ENCODE peak calls at places on chromosomes 6 and 20, in seven cellular contexts. X is GM23338, H is Panc1, A is HCT116, E is GM12878, C is SK-N-SH, O is HepG2. P is an unnamed sample.

GRCh38 chr6:36615018-36615761 is 21.0 kb downstream of the SRSF3 start:
- DNase-seq in E (no peak), H (no peak), C (peak; percentile 49), O (peak; percentile 61), X (peak; percentile 81), A (peak; percentile 41), P (peak; percentile 79)

GRCh38 chr6:3268680-3269079 is 9.9 kb downstream of the PSMG4 start:
- DNase-seq in E (no peak), X (no peak), O (no peak), H (no peak), A (no peak), C (no peak), P (no peak)

GRCh38 chr6:78324213-78324612 is 543.1 kb upstream of the IRAK1BP1 start:
- DNase-seq in X (no peak), O (no peak), H (no peak), A (no peak), E (no peak), C (no peak), P (no peak)

GRCh38 chr6:106512958-106513480 is 116.3 kb downstream of the RTN4IP1 start:
- DNase-seq in C (no peak), A (no peak), X (no peak), E (no peak), O (no peak), H (no peak), P (no peak)

GRCh38 chr6:2514965-2515543 is 235.7 kb downstream of the MYLK4 start:
- DNase-seq in C (no peak), O (peak; percentile 99), E (no peak), X (no peak), A (no peak), H (no peak), P (no peak)

GRCh38 chr20:47790032-47790965 is 5.0 kb upstream of the SULF2 start:
- DNase-seq in O (no peak), C (peak; percentile 81), E (no peak), A (no peak), X (no peak), H (no peak), P (no peak)

GRCh38 chr6:125586074-125586473 is 163.4 kb upstream of the HEY2 start:
- DNase-seq in E (no peak), C (no peak), X (no peak), A (no peak), H (peak; percentile 82), O (no peak), P (no peak)

GRCh38 chr6:114862809-114863208 is 520.0 kb upstream of the HS3ST5 start:
- DNase-seq in X (no peak), O (no peak), H (no peak), E (no peak), A (no peak), C (no peak), P (no peak)

DNA sequence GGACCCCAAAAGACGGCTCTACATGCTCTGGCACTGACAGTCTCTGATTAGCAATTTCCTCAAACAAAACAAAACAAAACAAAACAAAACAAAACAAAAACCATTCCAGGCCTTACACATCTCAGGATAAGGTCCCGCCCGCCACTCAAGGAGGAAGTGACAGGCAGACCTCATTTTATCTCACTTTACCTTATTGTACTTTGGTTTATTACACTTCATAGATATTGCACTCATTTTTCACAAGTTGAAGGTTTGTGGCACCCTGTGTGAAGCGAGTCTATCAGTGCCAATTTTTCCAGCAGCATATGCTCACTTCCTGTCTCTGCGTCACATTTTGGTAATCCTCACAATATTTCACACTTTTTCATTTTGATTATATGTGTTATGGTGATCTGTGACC is 15.2 kb downstream of the ZBP1 start:
- DNase-seq in A (no peak), H (no peak), X (no peak), C (no peak), O (no peak), E (no peak), P (no peak)
- H3K27ac ChIP-seq in A (no peak overlapping the region), H (no peak overlapping the region), X (no peak overlapping the region), C (no peak overlapping the region), O (no peak overlapping the region), E (no peak overlapping the region), P (no peak overlapping the region)

GRCh38 chr20:21526776-21527175 is 12.9 kb upstream of the NKX2-2 start:
- DNase-seq in A (no peak), O (no peak), E (no peak), H (no peak), X (no peak), C (no peak), P (no peak)
- H3K27me3 ChIP-seq in A (peaks cover 14% of the 10 kb centered on the region), O (peaks cover 31% of the 10 kb centered on the region), E (peaks cover 12% of the 10 kb centered on the region), H (peaks cover 10% of the 10 kb centered on the region), X (peaks cover 63% of the 10 kb centered on the region), C (peaks cover 45% of the 10 kb centered on the region), P (peaks cover 43% of the 10 kb centered on the region)

GRCh38 chr20:1390552-1391403 is 2.1 kb downstream of the FKBP1A start:
- DNase-seq in E (no peak), H (no peak), C (no peak), X (no peak), A (no peak), O (no peak), P (no peak)
- TF ChIP-seq REST in E (no peak), H (no peak), C (no peak), X (no peak), A (no peak), O (no peak), P (no peak)

DNA sequence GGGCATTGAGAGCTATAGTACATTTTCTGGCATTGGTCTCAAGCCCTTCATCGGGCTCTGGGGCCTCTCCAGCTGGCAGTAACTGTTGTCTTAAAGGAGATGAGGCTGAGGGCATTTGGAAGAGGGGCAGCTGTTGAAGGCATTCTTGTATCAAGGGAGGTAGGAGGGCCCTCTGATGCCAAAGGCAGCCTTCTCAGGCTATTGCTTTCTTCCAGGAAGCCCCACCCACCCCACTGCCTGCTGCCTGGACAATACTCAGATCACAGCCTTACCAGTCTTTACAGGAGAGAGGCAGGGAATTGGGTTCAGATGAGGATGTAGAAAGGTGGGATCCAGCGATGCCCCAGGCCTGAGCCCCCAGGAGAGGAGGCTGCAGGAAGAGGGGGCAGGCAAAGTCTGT is 46.0 kb downstream of the CPXM1 start:
- DNase-seq in C (no peak), X (no peak), H (no peak), O (no peak), A (no peak), E (no peak), P (no peak)
- H3K27ac ChIP-seq in C (no peak overlapping the region), X (no peak overlapping the region), H (no peak overlapping the region), O (no peak overlapping the region), A (no peak overlapping the region), E (no peak overlapping the region), P (no peak overlapping the region)

DNA sequence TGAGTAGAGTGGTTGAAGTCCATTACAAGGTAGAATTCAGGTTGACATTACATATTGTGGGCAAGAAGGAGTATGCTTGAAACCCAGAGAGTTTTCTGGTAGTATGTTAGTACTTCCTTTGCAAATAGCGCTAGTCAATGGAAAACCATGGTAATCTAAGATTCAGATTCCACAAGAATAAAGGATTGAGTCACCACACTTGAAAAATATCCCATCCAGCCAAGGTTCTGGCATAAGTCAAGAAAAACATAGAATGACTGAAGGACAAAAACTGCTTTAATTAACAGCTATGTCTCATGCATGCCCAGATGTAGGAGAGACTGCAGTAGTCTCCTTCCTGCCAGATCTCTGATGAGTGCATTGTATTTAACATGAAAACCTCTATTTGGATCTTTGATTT is 469.8 kb downstream of the BMP2 start:
- DNase-seq in X (no peak), H (no peak), E (no peak), O (no peak), C (no peak), A (no peak), P (no peak)
- H3K27me3 ChIP-seq in X (no peaks in the 10 kb centered on the region), H (no peaks in the 10 kb centered on the region), E (no peaks in the 10 kb centered on the region), O (no peaks in the 10 kb centered on the region), C (no peaks in the 10 kb centered on the region), A (no peaks in the 10 kb centered on the region), P (no peaks in the 10 kb centered on the region)

GRCh38 chr6:165988757-165989456 is 178.7 kb downstream of the TBXT start:
- DNase-seq in C (peak; percentile 63), A (no peak), O (no peak), H (no peak), X (peak; percentile 44), E (no peak), P (no peak)
- TF ChIP-seq REST in C (no peak), A (no peak), O (no peak), H (no peak), X (no peak), E (no peak), P (no peak)

GRCh38 chr6:154673919-154674318 is 59.3 kb upstream of the SCAF8 start:
- DNase-seq in O (peak; percentile 13), X (no peak), C (no peak), H (no peak), A (no peak), E (no peak), P (no peak)

GRCh38 chr6:154672086-154672485 is 61.1 kb upstream of the SCAF8 start:
- DNase-seq in O (no peak), E (no peak), A (no peak), C (no peak), H (no peak), X (no peak), P (no peak)

GRCh38 chr6:154675602-154676088 is 57.6 kb upstream of the SCAF8 start:
- DNase-seq in E (peak; percentile 97), C (peak; percentile 86), O (peak; percentile 95), H (peak; percentile 98), X (peak; percentile 96), A (peak; percentile 94), P (peak; percentile 91)
- H3K27ac ChIP-seq in E (no peak overlapping the region), C (no peak overlapping the region), O (no peak overlapping the region), H (no peak overlapping the region), X (no peak overlapping the region), A (no peak overlapping the region), P (no peak overlapping the region)

GRCh38 chr6:6952484-6952883 is 155.3 kb upstream of the RREB1 start:
- DNase-seq in A (no peak), O (no peak), C (no peak), E (no peak), H (no peak), X (peak; percentile 12), P (no peak)
- H3K27me3 ChIP-seq in A (no peaks in the 10 kb centered on the region), O (no peaks in the 10 kb centered on the region), C (no peaks in the 10 kb centered on the region), E (no peaks in the 10 kb centered on the region), H (no peaks in the 10 kb centered on the region), X (no peaks in the 10 kb centered on the region), P (no peaks in the 10 kb centered on the region)

DNA sequence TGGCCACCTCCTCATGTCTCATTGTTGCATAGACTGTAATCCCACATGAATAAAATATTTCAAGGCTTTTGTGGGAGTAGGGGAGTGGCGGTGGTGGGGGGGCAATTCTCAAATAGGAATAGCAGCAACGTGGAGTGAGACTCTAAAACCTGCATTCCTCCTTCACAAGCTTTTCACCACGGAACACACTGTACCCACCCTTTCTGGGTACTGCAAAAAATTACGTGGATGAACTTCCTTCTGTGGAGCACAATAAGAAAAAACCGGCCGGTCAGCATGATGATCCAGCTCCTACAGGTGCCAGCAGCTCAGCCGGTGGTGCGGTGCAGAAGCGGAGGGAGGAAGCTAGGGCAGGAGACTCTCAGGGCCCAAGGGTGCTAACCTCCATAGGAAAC is 930 bp upstream of the RRAGD start:
- DNase-seq in X (no peak), A (no peak), E (no peak), H (no peak), C (no peak), O (no peak), P (no peak)
- TF ChIP-seq REST in X (no peak), A (no peak), E (no peak), H (no peak), C (no peak), O (no peak), P (no peak)

P was measured in HL-60.